ENCODE peak calls at places on chromosomes 1 and 21, in eight cellular contexts. H, C, K, D, L, I, T and O are unnamed samples.

GRCh38 chr1:61797045-61797755 is 54.9 kb downstream of the PATJ start:
- DNase-seq in H (no peak), C (no peak), K (no peak), D (no peak), L (no peak), I (no peak), T (no peak), O (no peak)

GRCh38 chr1:49728377-49728776 is 295.4 kb downstream of the AGBL4 start:
- DNase-seq in H (no peak), C (no peak), K (no peak), D (no peak), L (no peak), I (no peak), T (no peak), O (no peak)

GRCh38 chr1:204377800-204378608 is 18.3 kb upstream of the PLEKHA6 start:
- DNase-seq in H (peak; percentile 80), C (peak; percentile 81), K (peak; percentile 62), D (peak; percentile 77), L (peak; percentile 92), I (no peak), T (peak; percentile 66), O (peak; percentile 92)

GRCh38 chr1:163570061-163570460 is 248.3 kb downstream of the NUF2 start:
- DNase-seq in H (no peak), C (no peak), K (no peak), D (no peak), L (no peak), I (no peak), T (no peak), O (no peak)

GRCh38 chr1:35603941-35604340 is 30.8 kb downstream of the TFAP2E start:
- DNase-seq in H (no peak), C (no peak), K (no peak), D (no peak), L (peak; percentile 6), I (no peak), T (no peak), O (no peak)

GRCh38 chr1:2179283-2180013 is 15.1 kb downstream of the FAAP20 start:
- DNase-seq in H (no peak), C (no peak), K (peak; percentile 37), D (no peak), L (no peak), I (no peak), T (no peak), O (peak; percentile 62)

GRCh38 chr1:117653732-117654484 is 48.1 kb downstream of the TENT5C start:
- DNase-seq in H (no peak), C (no peak), K (no peak), D (no peak), L (no peak), I (no peak), T (no peak), O (no peak)

GRCh38 chr1:145916745-145917144 is 1.8 kb downstream of the PEX11B start:
- DNase-seq in H (no peak), C (no peak), K (no peak), D (no peak), L (no peak), I (no peak), T (no peak), O (no peak)

GRCh38 chr1:233304489-233305102 is 9.1 kb upstream of the PCNX2 start:
- DNase-seq in H (no peak), C (peak; percentile 29), K (peak; percentile 29), D (no peak), L (no peak), I (no peak), T (no peak), O (no peak)

GRCh38 chr1:43443197-43443946 is 10.4 kb downstream of the HYI start:
- DNase-seq in H (peak; percentile 4), C (no peak), K (no peak), D (peak; percentile 16), L (no peak), I (no peak), T (peak; percentile 54), O (no peak)

GRCh38 chr1:168709896-168710305 is 19.1 kb downstream of the DPT start:
- DNase-seq in H (no peak), C (no peak), K (no peak), D (no peak), L (no peak), I (no peak), T (no peak), O (no peak)

GRCh38 chr21:33127154-33127893 is 57.4 kb downstream of the OLIG1 start:
- DNase-seq in H (peak; percentile 50), C (peak; percentile 60), K (peak; percentile 71), D (peak; percentile 49), L (peak; percentile 90), I (no peak), T (no peak), O (no peak)

GRCh38 chr1:237139732-237140131 is 97.7 kb downstream of the RYR2 start:
- DNase-seq in H (no peak), C (no peak), K (no peak), D (no peak), L (no peak), I (no peak), T (no peak), O (no peak)

GRCh38 chr1:241998412-241998921 is 431 bp downstream of the MAP1LC3C start:
- DNase-seq in H (peak; percentile 81), C (no peak), K (peak; percentile 83), D (peak; percentile 41), L (peak; percentile 85), I (peak; percentile 94), T (peak; percentile 88), O (peak; percentile 71)

GRCh38 chr1:5731110-5731423 is 261.2 kb downstream of the NPHP4 start:
- DNase-seq in H (no peak), C (no peak), K (no peak), D (no peak), L (no peak), I (no peak), T (peak; percentile 34), O (no peak)

GRCh38 chr1:193827516-193827915 is 641.1 kb upstream of the B3GALT2 start:
- DNase-seq in H (no peak), C (no peak), K (no peak), D (no peak), L (no peak), I (no peak), T (no peak), O (no peak)

GRCh38 chr1:3491291-3492246 is 37.1 kb downstream of the ARHGEF16 start:
- DNase-seq in H (peak; percentile 80), C (peak; percentile 95), K (peak; percentile 96), D (peak; percentile 83), L (peak; percentile 97), I (no peak), T (peak; percentile 84), O (peak; percentile 96)

GRCh38 chr1:57770236-57770635 is 346.4 kb upstream of the DAB1 start:
- DNase-seq in H (no peak), C (no peak), K (no peak), D (no peak), L (no peak), I (no peak), T (no peak), O (no peak)

GRCh38 chr1:107405241-107405640 is 264.4 kb downstream of the NTNG1 start:
- DNase-seq in H (no peak), C (no peak), K (no peak), D (no peak), L (no peak), I (no peak), T (no peak), O (no peak)

GRCh38 chr1:84635261-84635848 is 54.9 kb downstream of the SSX2IP start:
- DNase-seq in H (no peak), C (no peak), K (no peak), D (no peak), L (no peak), I (peak; percentile 66), T (no peak), O (no peak)

GRCh38 chr1:101162736-101163405 is 73.9 kb upstream of the S1PR1 start:
- DNase-seq in H (no peak), C (no peak), K (no peak), D (no peak), L (no peak), I (no peak), T (no peak), O (no peak)

GRCh38 chr1:181089777-181090505 is 1.4 kb downstream of the IER5 start:
- DNase-seq in H (peak; percentile 77), C (peak; percentile 80), K (peak; percentile 82), D (peak; percentile 64), L (peak; percentile 79), I (peak; percentile 95), T (peak; percentile 92), O (peak; percentile 92)
- H3K4me1 ChIP-seq in H (peaks cover 34% of the 10 kb centered on the region), C (peaks cover 21% of the 10 kb centered on the region), K (peaks cover 21% of the 10 kb centered on the region), D (peaks cover 6% of the 10 kb centered on the region), L (no peaks in the 10 kb centered on the region), I (peaks cover 46% of the 10 kb centered on the region), T (no peaks in the 10 kb centered on the region), O (peaks cover 25% of the 10 kb centered on the region)

GRCh38 chr1:210541680-210542358 is 213.1 kb downstream of the HHAT start:
- DNase-seq in H (no peak), C (peak; percentile 44), K (no peak), D (no peak), L (no peak), I (no peak), T (no peak), O (no peak)
- TF ChIP-seq EP300 in H (no peak), C (no peak), K (no peak), D (no peak), L (no peak), I (no peak), T (no peak), O (no peak)

GRCh38 chr1:94612081-94612480 is 70.5 kb upstream of the F3 start:
- DNase-seq in H (no peak), C (no peak), K (no peak), D (no peak), L (no peak), I (no peak), T (no peak), O (no peak)

GRCh38 chr1:94608852-94609570 is 67.5 kb upstream of the F3 start:
- DNase-seq in H (no peak), C (no peak), K (no peak), D (no peak), L (no peak), I (no peak), T (no peak), O (no peak)

GRCh38 chr1:94607398-94607797 is 65.8 kb upstream of the F3 start:
- DNase-seq in H (no peak), C (no peak), K (no peak), D (no peak), L (no peak), I (no peak), T (no peak), O (no peak)

GRCh38 chr1:94608142-94608851 is 66.7 kb upstream of the F3 start:
- DNase-seq in H (peak; percentile 57), C (no peak), K (no peak), D (no peak), L (no peak), I (no peak), T (no peak), O (no peak)

DNA sequence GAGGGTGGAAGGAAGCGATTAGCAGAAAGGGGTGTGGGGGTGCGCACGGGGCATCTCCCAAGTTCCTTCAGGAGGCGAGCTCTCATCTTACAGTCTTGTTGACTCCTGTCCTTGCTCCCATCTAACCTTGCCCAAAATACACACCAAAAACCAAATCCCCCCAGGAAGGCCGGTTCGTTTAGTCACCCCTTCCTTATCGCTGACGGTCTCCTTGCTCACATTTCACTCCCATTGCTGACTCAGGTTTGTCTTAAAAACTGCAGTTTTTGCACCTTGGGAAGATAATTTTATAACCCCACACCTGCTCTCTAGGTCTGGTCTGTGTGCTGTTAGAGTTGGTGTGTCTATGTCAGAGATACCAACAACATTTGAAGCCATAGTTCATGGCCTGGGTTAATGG is 68.1 kb upstream of the F3 start:
- DNase-seq in H (no peak), C (no peak), K (no peak), D (no peak), L (no peak), I (no peak), T (no peak), O (no peak)
- TF ChIP-seq POLR2AphosphoS5 in H (no peak), C (no peak), K (no peak), D (no peak), L (no peak), I (no peak), T (no peak), O (no peak)

GRCh38 chr1:217418241-217418840 is 212.5 kb downstream of the GPATCH2 start:
- DNase-seq in H (no peak), C (no peak), K (no peak), D (no peak), L (no peak), I (no peak), T (no peak), O (no peak)
- H3K4me1 ChIP-seq in H (no peaks in the 10 kb centered on the region), C (no peaks in the 10 kb centered on the region), K (no peaks in the 10 kb centered on the region), D (no peaks in the 10 kb centered on the region), L (no peaks in the 10 kb centered on the region), I (peaks cover 18% of the 10 kb centered on the region), T (no peaks in the 10 kb centered on the region), O (no peaks in the 10 kb centered on the region)